ENCODE peak calls at places on chromosomes 12 and 14, in seven cellular contexts. P is NCI-H1105, S is anterior cingulate cortex, B is HT1080, L is COR-L47, V is fibroblast of gingiva, N is T-helper 9 cell. K is an unnamed sample.

GRCh38 chr12:124593851-124594401 is 26.5 kb upstream of the NCOR2 start:
- DNase-seq in B (no peak), N (no peak), V (no peak), P (no peak), S (no peak), L (no peak), K (no peak)

GRCh38 chr12:14694145-14694544 is 2.3 kb downstream of the GUCY2C start:
- DNase-seq in L (no peak), N (no peak), B (no peak), P (no peak), V (no peak), S (no peak), K (no peak)

GRCh38 chr12:11795910-11796459 is 146.5 kb downstream of the ETV6 start:
- DNase-seq in B (peak; percentile 95), P (no peak), N (no peak), S (no peak), L (no peak), V (peak; percentile 40), K (peak; percentile 39)

GRCh38 chr12:47307680-47308399 is 228.1 kb upstream of the AMIGO2 start:
- DNase-seq in P (peak; percentile 48), V (peak; percentile 72), L (peak; percentile 39), N (peak; percentile 17), B (peak; percentile 73), S (no peak), K (peak; percentile 73)

GRCh38 chr14:103915616-103916015 is 12.6 kb upstream of the TDRD9 start:
- DNase-seq in N (no peak), P (no peak), S (no peak), V (no peak), L (no peak), B (no peak), K (no peak)

GRCh38 chr14:35419429-35419841 is 14.9 kb upstream of the NFKBIA start:
- DNase-seq in B (peak; percentile 83), P (no peak), N (no peak), S (no peak), L (no peak), V (no peak), K (no peak)

GRCh38 chr12:26746315-26746714 is 86.7 kb downstream of the ITPR2 start:
- DNase-seq in S (no peak), B (peak; percentile 81), V (peak; percentile 24), N (no peak), P (no peak), L (no peak), K (no peak)

GRCh38 chr14:29016050-29016900 is 249.7 kb downstream of the FOXG1 start:
- DNase-seq in B (peak; percentile 43), V (peak; percentile 33), P (peak; percentile 10), N (no peak), L (peak; percentile 33), S (no peak), K (no peak)

GRCh38 chr14:78902010-78902623 is 731.9 kb downstream of the NRXN3 start:
- DNase-seq in V (peak; percentile 2), P (no peak), L (peak; percentile 48), N (no peak), S (peak; percentile 67), B (peak; percentile 19), K (peak; percentile 29)

GRCh38 chr14:65866906-65867305 is 454.4 kb downstream of the FUT8 start:
- DNase-seq in L (peak; percentile 94), S (no peak), P (peak; percentile 82), V (peak; percentile 64), B (no peak), N (no peak), K (no peak)

GRCh38 chr14:67951529-67952120 is 132.0 kb downstream of the RAD51B start:
- DNase-seq in L (no peak), V (peak; percentile 84), S (no peak), N (no peak), B (no peak), P (no peak), K (no peak)

GRCh38 chr12:116864371-116865160 is 16.7 kb downstream of the HRK start:
- DNase-seq in S (no peak), B (peak; percentile 65), L (no peak), N (no peak), V (peak; percentile 10), P (no peak), K (no peak)

GRCh38 chr12:2495452-2496112 is 299.2 kb upstream of the FKBP4 start:
- DNase-seq in B (no peak), V (no peak), N (no peak), P (no peak), S (no peak), L (no peak), K (no peak)

GRCh38 chr14:92960706-92961566 is 38.0 kb downstream of the CHGA start:
- DNase-seq in S (no peak), N (no peak), B (peak; percentile 82), L (no peak), P (no peak), V (no peak), K (no peak)

GRCh38 chr12:130468700-130469245 is 131.1 kb downstream of the PIWIL1 start:
- DNase-seq in L (no peak), P (no peak), N (no peak), V (no peak), S (no peak), B (no peak), K (no peak)

GRCh38 chr14:78403278-78403815 is 233.2 kb downstream of the NRXN3 start:
- DNase-seq in N (no peak), P (no peak), V (no peak), L (no peak), B (peak; percentile 59), S (peak; percentile 10), K (no peak)

GRCh38 chr14:102594514-102595175 is 2.2 kb downstream of the RCOR1 start:
- DNase-seq in L (peak; percentile 65), P (peak; percentile 33), N (peak; percentile 36), B (peak; percentile 61), S (peak; percentile 35), V (peak; percentile 52), K (peak; percentile 71)

GRCh38 chr12:114958538-114958937 is 274.6 kb upstream of the TBX3 start:
- DNase-seq in S (no peak), P (no peak), B (no peak), L (no peak), V (no peak), N (no peak), K (no peak)

GRCh38 chr12:49339464-49339861 is 2.5 kb upstream of the C1QL4 start:
- DNase-seq in L (no peak), S (no peak), N (no peak), V (no peak), B (no peak), P (no peak), K (no peak)

GRCh38 chr14:89702151-89702936 is 252.2 kb downstream of the EFCAB11 start:
- DNase-seq in L (no peak), P (no peak), N (no peak), S (no peak), V (peak; percentile 47), B (no peak), K (no peak)

GRCh38 chr14:50399251-50400032 is 2.8 kb upstream of the CDKL1 start:
- DNase-seq in S (no peak), B (peak; percentile 15), P (no peak), V (peak; percentile 81), L (no peak), N (no peak), K (peak; percentile 36)

GRCh38 chr12:86134571-86134970 is 121.6 kb downstream of the MGAT4C start:
- DNase-seq in N (no peak), B (peak; percentile 20), V (no peak), P (no peak), L (no peak), S (no peak), K (no peak)

GRCh38 chr12:27424631-27425230 is 21.8 kb upstream of the SMCO2 start:
- DNase-seq in B (peak; percentile 42), V (peak; percentile 66), S (peak; percentile 55), L (no peak), P (no peak), N (no peak), K (peak; percentile 32)

GRCh38 chr14:42606839-42607238 is 1000.2 kb downstream of the LRFN5 start:
- DNase-seq in V (no peak), L (no peak), P (no peak), B (no peak), N (no peak), S (no peak), K (no peak)

GRCh38 chr12:74129702-74130101 is 407.9 kb upstream of the ATXN7L3B start:
- DNase-seq in L (no peak), V (no peak), P (no peak), S (no peak), B (peak; percentile 34), N (no peak), K (no peak)

GRCh38 chr14:104291123-104292000 is 153.0 kb downstream of the KIF26A start:
- DNase-seq in N (no peak), V (no peak), B (no peak), P (no peak), L (peak; percentile 89), S (no peak), K (no peak)

GRCh38 chr12:91215940-91216454 is 33.4 kb upstream of the DCN start:
- DNase-seq in V (peak; percentile 48), N (no peak), L (no peak), B (no peak), P (no peak), S (no peak), K (no peak)

GRCh38 chr14:27750096-27750495 is 1016.5 kb upstream of the FOXG1 start:
- DNase-seq in B (no peak), V (no peak), N (no peak), S (no peak), P (no peak), L (no peak), K (no peak)

GRCh38 chr12:94603434-94604068 is 46.8 kb downstream of the TMCC3 start:
- DNase-seq in P (no peak), L (peak; percentile 36), B (no peak), N (peak; percentile 48), V (no peak), S (no peak), K (peak; percentile 20)

GRCh38 chr12:63223128-63223527 is 72.1 kb upstream of the AVPR1A start:
- DNase-seq in B (no peak), N (no peak), L (no peak), S (no peak), P (no peak), V (no peak), K (no peak)

GRCh38 chr12:103769240-103769945 is 71.6 kb downstream of the NT5DC3 start:
- DNase-seq in N (no peak), S (no peak), V (no peak), B (no peak), P (no peak), L (no peak), K (no peak)

GRCh38 chr14:20434701-20435453 is 1.1 kb downstream of the KLHL33 start:
- DNase-seq in N (no peak), L (no peak), V (peak; percentile 62), B (no peak), P (no peak), S (peak; percentile 82), K (no peak)

GRCh38 chr12:108305520-108305919 is 33.6 kb downstream of the CMKLR1 start:
- DNase-seq in P (no peak), N (no peak), V (peak; percentile 93), B (peak; percentile 71), L (no peak), S (peak; percentile 88), K (no peak)

GRCh38 chr14:30296956-30297405 is 262.0 kb upstream of the G2E3 start:
- DNase-seq in V (no peak), S (no peak), L (no peak), N (no peak), P (no peak), B (no peak), K (no peak)

GRCh38 chr14:59463773-59464650 is 1.2 kb downstream of the GPR135 start:
- DNase-seq in B (no peak), P (no peak), N (no peak), V (peak; percentile 26), L (no peak), S (peak; percentile 36), K (no peak)

GRCh38 chr12:96063046-96063445 is 27.7 kb upstream of the LTA4H start:
- DNase-seq in V (peak; percentile 16), S (no peak), P (no peak), N (no peak), B (peak; percentile 23), L (peak; percentile 33), K (no peak)

GRCh38 chr14:55814873-55815272 is 234.9 kb downstream of the KTN1 start:
- DNase-seq in L (no peak), B (no peak), P (no peak), S (no peak), V (no peak), N (no peak), K (no peak)

GRCh38 chr12:48040294-48040820 is 36.1 kb upstream of the COL2A1 start:
- DNase-seq in L (no peak), N (no peak), B (no peak), S (no peak), V (no peak), P (no peak), K (no peak)